ENCODE peak calls at places on chromosome 15, in seven cellular contexts. P is neuronal stem cell, W is H9, K is trophoblast cell, Q is H1, G is IMR-90, L is mesenchymal stem cell. X is an unnamed sample. For H3K79me1, the result is how much of the 10 kb centered on the place peaks cover.

GRCh38 chr15:37016287-37016686 is 84.1 kb downstream of the MEIS2 start:
- DNase-seq in P (no peak), W (no peak), K (no peak), Q (no peak), G (peak), L (peak), X (no peak)

GRCh38 chr15:63210151-63211051 is 21.0 kb downstream of the RAB8B start:
- DNase-seq in P (no peak), W (peak), K (no peak), Q (no peak), G (no peak), L (no peak), X (peak)

GRCh38 chr15:70324001-70324974 is 226.6 kb upstream of the TLE3 start:
- DNase-seq in P (no peak), W (no peak), K (peak), Q (no peak), G (peak), L (no peak), X (peak)

GRCh38 chr15:69829974-69830373 is 267.7 kb downstream of the TLE3 start:
- DNase-seq in P (no peak), W (no peak), K (no peak), Q (no peak), G (no peak), L (no peak), X (no peak)

GRCh38 chr15:101459579-101460300 is 29.8 kb downstream of the PCSK6 start:
- DNase-seq in P (no peak), W (no peak), K (peak), Q (no peak), G (no peak), L (no peak), X (no peak)

GRCh38 chr15:37837276-37837675 is 97.2 kb upstream of the TMCO5A start:
- DNase-seq in P (no peak), W (no peak), K (no peak), Q (no peak), G (peak), L (no peak), X (no peak)

GRCh38 chr15:34621675-34622074 is 38.2 kb upstream of the GOLGA8B start:
- DNase-seq in P (no peak), W (no peak), K (no peak), Q (no peak), G (peak), L (no peak), X (no peak)

GRCh38 chr15:71914092-71914491 is 103.7 kb downstream of the NR2E3 start:
- DNase-seq in P (no peak), W (no peak), K (no peak), Q (no peak), G (no peak), L (no peak), X (no peak)

GRCh38 chr15:52733078-52733477 is 53.9 kb upstream of the ATOSA start:
- DNase-seq in P (no peak), W (no peak), K (peak), Q (no peak), G (no peak), L (peak), X (no peak)

GRCh38 chr15:95812491-95812890 is 518.0 kb upstream of the NR2F2 start:
- DNase-seq in P (no peak), W (no peak), K (no peak), Q (no peak), G (peak), L (peak), X (no peak)

GRCh38 chr15:100565591-100565990 is 36.4 kb downstream of the LINS1 start:
- DNase-seq in P (no peak), W (no peak), K (no peak), Q (no peak), G (no peak), L (no peak), X (no peak)

GRCh38 chr15:93179072-93179471 is 90.1 kb upstream of the RGMA start:
- DNase-seq in P (no peak), W (no peak), K (no peak), Q (no peak), G (no peak), L (no peak), X (no peak)

GRCh38 chr15:90934949-90935751 is at the start of gene UNC45A:
- DNase-seq in P (peak), W (peak), K (peak), Q (peak), G (peak), L (peak), X (peak)

GRCh38 chr15:46921906-46922305 is 795.4 kb upstream of the SEMA6D start:
- DNase-seq in P (no peak), W (no peak), K (no peak), Q (no peak), G (no peak), L (no peak), X (no peak)

GRCh38 chr15:68639926-68640600 is 61.3 kb downstream of the CORO2B start:
- DNase-seq in P (no peak), W (no peak), K (no peak), Q (no peak), G (no peak), L (no peak), X (no peak)

GRCh38 chr15:36596915-36597314 is 17.5 kb downstream of the CDIN1 start:
- DNase-seq in P (no peak), W (no peak), K (no peak), Q (no peak), G (no peak), L (no peak), X (no peak)

GRCh38 chr15:36007699-36008098 is 461.7 kb upstream of the DPH6 start:
- DNase-seq in P (no peak), W (no peak), K (no peak), Q (no peak), G (no peak), L (no peak), X (no peak)

GRCh38 chr15:33098082-33099058 is 96.1 kb downstream of the FMN1 start:
- DNase-seq in P (no peak), W (no peak), K (peak), Q (no peak), G (peak), L (peak), X (peak)

GRCh38 chr15:38611228-38611627 is 46.6 kb upstream of the RASGRP1 start:
- DNase-seq in P (no peak), W (no peak), K (no peak), Q (no peak), G (no peak), L (no peak), X (no peak)

GRCh38 chr15:53721334-53722087 is 38.0 kb downstream of the WDR72 start:
- DNase-seq in P (no peak), W (no peak), K (no peak), Q (no peak), G (no peak), L (no peak), X (no peak)

GRCh38 chr15:64521201-64521600 is 60.8 kb downstream of the ZNF609 start:
- DNase-seq in P (no peak), W (no peak), K (no peak), Q (no peak), G (no peak), L (no peak), X (no peak)
- H3K23ac ChIP-seq in P (no peak), W (no peak), K (no peak), Q (no peak), G (peak), L (no peak), X (no peak)

GRCh38 chr15:22796079-22796478 is 9.6 kb downstream of the NIPA1 start:
- DNase-seq in P (no peak), W (no peak), K (no peak), Q (no peak), G (no peak), L (no peak), X (no peak)
- H2BK5ac ChIP-seq in P (no peak), W (no peak), K (no peak), Q (no peak), G (no peak), L (no peak), X (no peak)

DNA sequence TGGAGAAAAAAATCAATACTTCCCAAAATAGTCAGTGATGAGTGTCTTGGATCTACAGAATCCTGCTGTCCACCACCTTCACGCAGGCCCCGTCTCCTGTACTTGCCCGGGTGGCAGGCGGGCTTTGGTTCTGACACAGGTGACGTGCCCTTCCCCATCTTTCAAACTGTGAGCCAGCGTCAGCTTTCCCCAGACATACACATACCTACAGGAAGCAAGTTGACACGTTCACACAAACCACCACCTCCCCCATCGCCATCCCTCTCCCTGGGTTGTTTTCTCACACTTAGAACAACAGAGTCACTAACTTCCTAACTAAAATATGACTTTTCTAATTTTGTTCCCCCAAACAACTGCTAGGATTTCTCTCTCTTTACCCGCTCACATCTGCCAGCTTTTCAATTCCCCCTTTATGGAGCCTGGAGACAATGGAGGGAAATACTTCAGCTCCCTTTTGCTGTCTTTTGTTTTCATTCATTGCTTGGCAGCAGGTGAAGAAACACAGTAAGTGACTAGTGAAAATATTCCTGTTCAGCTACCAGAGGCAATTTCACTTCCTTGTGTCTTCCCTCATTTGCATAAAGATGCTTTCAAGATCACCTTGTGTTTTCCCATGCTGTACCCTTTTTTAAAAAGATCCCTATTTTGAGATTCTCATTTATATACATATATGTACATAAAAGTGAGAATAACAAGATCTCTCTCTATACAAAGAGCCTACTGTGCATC is 248.4 kb downstream of the SLCO3A1 start:
- DNase-seq in P (no peak), W (no peak), K (no peak), Q (no peak), G (no peak), L (no peak), X (no peak)
- H3K79me1 ChIP-seq in P (under half), W (under half), K (under half), Q (under half), G (under half), L (under half), X (under half)

GRCh38 chr15:64604319-64604718 is 143.9 kb downstream of the ZNF609 start:
- DNase-seq in P (no peak), W (no peak), K (no peak), Q (no peak), G (no peak), L (no peak), X (no peak)
- H3K23ac ChIP-seq in P (no peak), W (no peak), K (no peak), Q (no peak), G (no peak), L (no peak), X (no peak)

DNA sequence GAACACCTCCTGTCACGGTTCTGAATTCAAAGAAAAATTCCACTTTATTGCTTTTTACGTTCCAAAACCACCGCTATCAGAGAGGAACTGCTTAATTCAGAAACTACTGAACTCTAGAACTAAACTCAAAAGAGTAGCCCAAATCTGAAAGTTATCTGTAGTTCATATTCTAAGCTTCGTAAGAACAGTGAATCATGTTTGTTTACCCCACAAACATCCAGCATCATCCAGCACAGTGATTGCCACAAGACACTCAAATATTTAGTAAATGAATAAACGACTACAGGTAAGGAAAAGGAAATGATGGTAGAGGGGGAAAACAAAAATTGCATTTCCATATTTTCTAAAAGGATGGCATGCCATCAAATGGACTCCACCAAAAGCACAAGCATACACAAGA is 32.3 kb downstream of the VPS13C start:
- DNase-seq in P (no peak), W (no peak), K (no peak), Q (no peak), G (no peak), L (no peak), X (no peak)
- H2BK5ac ChIP-seq in P (no peak), W (no peak), K (no peak), Q (no peak), G (no peak), L (no peak), X (no peak)

DNA sequence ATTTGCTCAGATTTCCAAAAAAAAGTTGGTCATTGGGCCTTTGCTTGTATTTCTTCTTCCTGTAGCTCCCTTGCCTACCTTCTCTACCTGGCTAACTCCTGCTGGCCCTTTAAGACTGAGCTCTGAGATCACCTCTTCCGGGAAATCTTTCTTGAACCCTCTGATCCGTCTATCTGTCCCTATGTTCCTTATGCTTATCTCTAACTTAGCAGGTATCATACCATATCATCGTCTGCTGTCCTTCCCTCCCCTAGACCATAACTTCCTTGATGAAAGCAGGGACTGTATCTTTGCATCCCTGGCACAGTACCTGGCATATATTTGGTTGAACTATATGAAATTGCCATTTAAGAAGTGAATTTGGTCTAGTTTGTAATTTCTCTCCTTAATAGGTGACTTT is 42.3 kb downstream of the PDE8A start:
- DNase-seq in P (no peak), W (no peak), K (no peak), Q (no peak), G (no peak), L (no peak), X (no peak)
- H3K79me1 ChIP-seq in P (under half), W (under half), K (under half), Q (under half), G (half or more), L (under half), X (under half)

GRCh38 chr15:81052046-81052445 is 51.3 kb downstream of the TLNRD1 start:
- DNase-seq in P (no peak), W (no peak), K (no peak), Q (no peak), G (no peak), L (no peak), X (no peak)
- H3K23ac ChIP-seq in P (no peak), W (no peak), K (no peak), Q (no peak), G (no peak), L (no peak), X (no peak)

X was measured in mesendoderm.